ENCODE peak calls at places on chromosomes 6 and 20, in four cellular contexts. R is A549, Q is colonic mucosa, H is iPS DF 6.9. M is an unnamed sample.

GRCh38 chr6:91276315-91276714 is 689.4 kb upstream of the MAP3K7 start:
- DNase-seq in R (peak; percentile 9), Q (no peak), H (no peak), M (no peak)

GRCh38 chr6:19472850-19473249 is 364.3 kb upstream of the ID4 start:
- DNase-seq in R (no peak), Q (no peak), H (peak; percentile 9), M (no peak)

GRCh38 chr6:16684896-16685554 is 76.2 kb downstream of the ATXN1 start:
- DNase-seq in R (peak; percentile 55), Q (no peak), H (no peak), M (no peak)

GRCh38 chr6:16060039-16060438 is 68.8 kb upstream of the MYLIP start:
- DNase-seq in R (no peak), Q (no peak), H (no peak), M (no peak)

GRCh38 chr6:33007831-33008395 is 1.5 kb downstream of the HLA-DOA start:
- DNase-seq in R (no peak), Q (no peak), H (no peak), M (no peak)

GRCh38 chr20:46557231-46557956 is 6.9 kb upstream of the OCSTAMP start:
- DNase-seq in R (no peak), Q (no peak), H (no peak), M (no peak)

GRCh38 chr6:44235891-44236516 is 10.9 kb upstream of the HSP90AB1 start:
- DNase-seq in R (no peak), Q (no peak), H (no peak), M (peak; percentile 58)

GRCh38 chr6:108113557-108114519 is 39.3 kb upstream of the OSTM1 start:
- DNase-seq in R (peak; percentile 34), Q (no peak), H (no peak), M (no peak)

GRCh38 chr6:33198853-33199436 is 1.5 kb downstream of the RXRB start:
- DNase-seq in R (no peak), Q (no peak), H (no peak), M (no peak)

GRCh38 chr20:59825944-59826759 is 107.3 kb downstream of the SYCP2 start:
- DNase-seq in R (no peak), Q (peak; percentile 77), H (no peak), M (peak; percentile 41)

GRCh38 chr20:59153355-59153681 is 10.3 kb upstream of the ZNF831 start:
- DNase-seq in R (no peak), Q (no peak), H (no peak), M (peak; percentile 85)

GRCh38 chr6:131372535-131372934 is 200.5 kb upstream of the ARG1 start:
- DNase-seq in R (no peak), Q (no peak), H (no peak), M (no peak)

GRCh38 chr6:142356271-142356938 is 54.6 kb downstream of the ADGRG6 start:
- DNase-seq in R (peak; percentile 29), Q (no peak), H (no peak), M (no peak)

GRCh38 chr6:144064402-144064830 is 31.0 kb downstream of the SF3B5 start:
- DNase-seq in R (no peak), Q (peak; percentile 58), H (no peak), M (peak; percentile 75)

GRCh38 chr20:32674362-32674789 is 635 bp upstream of the C20orf203 start:
- DNase-seq in R (peak; percentile 66), Q (peak; percentile 66), H (no peak), M (peak; percentile 54)

GRCh38 chr20:18388860-18389259 is 78.0 kb downstream of the DZANK1 start:
- DNase-seq in R (peak; percentile 45), Q (no peak), H (no peak), M (no peak)

GRCh38 chr6:133466666-133467065 is 225.5 kb downstream of the EYA4 start:
- DNase-seq in R (no peak), Q (no peak), H (no peak), M (no peak)

GRCh38 chr6:155038104-155038503 is 43.0 kb downstream of the TIAM2 start:
- DNase-seq in R (no peak), Q (no peak), H (no peak), M (no peak)

GRCh38 chr6:168127384-168127868 is 48.4 kb upstream of the FRMD1 start:
- DNase-seq in R (no peak), Q (peak; percentile 13), H (no peak), M (no peak)

GRCh38 chr6:34146801-34147592 is 1.1 kb upstream of the GRM4 start:
- DNase-seq in R (no peak), Q (no peak), H (no peak), M (no peak)

GRCh38 chr20:5880326-5880725 is 70.0 kb downstream of the TRMT6 start:
- DNase-seq in R (no peak), Q (no peak), H (no peak), M (no peak)

GRCh38 chr6:2132416-2132815 is 113.0 kb downstream of the GMDS start:
- DNase-seq in R (no peak), Q (no peak), H (no peak), M (no peak)

GRCh38 chr20:325889-326644 is 715 bp downstream of the SOX12 start:
- DNase-seq in R (peak; percentile 77), Q (peak; percentile 61), H (no peak), M (peak; percentile 61)

GRCh38 chr6:125251516-125252229 is 50.1 kb downstream of the HDDC2 start:
- DNase-seq in R (no peak), Q (no peak), H (no peak), M (no peak)

GRCh38 chr20:1809121-1809520 is 86.1 kb upstream of the SIRPA start:
- DNase-seq in R (peak; percentile 81), Q (no peak), H (no peak), M (no peak)

GRCh38 chr20:61901421-61902212 is 164.1 kb downstream of the TAF4 start:
- DNase-seq in R (no peak), Q (no peak), H (no peak), M (no peak)

GRCh38 chr20:18032977-18033892 is 24.5 kb downstream of the OVOL2 start:
- DNase-seq in R (no peak), Q (peak; percentile 85), H (no peak), M (no peak)

GRCh38 chr6:147554281-147554680 is 45.8 kb downstream of the SAMD5 start:
- DNase-seq in R (no peak), Q (no peak), H (no peak), M (no peak)

GRCh38 chr6:40036186-40036585 is 101.9 kb upstream of the MOCS1 start:
- DNase-seq in R (no peak), Q (no peak), H (no peak), M (no peak)

GRCh38 chr6:25476126-25476525 is 175.9 kb upstream of the SCGN start:
- DNase-seq in R (no peak), Q (no peak), H (no peak), M (no peak)

GRCh38 chr6:28281288-28282064 is at the start of gene PGBD1:
- DNase-seq in R (peak; percentile 83), Q (peak; percentile 59), H (peak; percentile 60), M (peak; percentile 57)

GRCh38 chr6:32329141-32329540 is 42.6 kb downstream of the TSBP1 start:
- DNase-seq in R (no peak), Q (no peak), H (no peak), M (no peak)

GRCh38 chr6:161029195-161029809 is 37.7 kb downstream of the MAP3K4 start:
- DNase-seq in R (no peak), Q (no peak), H (no peak), M (no peak)

GRCh38 chr20:58014628-58015315 is 213.7 kb downstream of the ANKRD60 start:
- DNase-seq in R (peak; percentile 89), Q (no peak), H (no peak), M (peak; percentile 16)

GRCh38 chr6:157990321-157991066 is 8.8 kb downstream of the SYNJ2 start:
- DNase-seq in R (no peak), Q (no peak), H (no peak), M (no peak)

GRCh38 chr6:5331860-5332442 is 70.6 kb downstream of the FARS2 start:
- DNase-seq in R (no peak), Q (no peak), H (no peak), M (no peak)
- H3K4me3 ChIP-seq in R (no peak overlapping the region), Q (no peak overlapping the region), H (no peak overlapping the region), M (no peak overlapping the region)

GRCh38 chr20:23086931-23087411 is 847 bp upstream of the CD93 start:
- DNase-seq in R (no peak), Q (no peak), H (no peak), M (peak; percentile 69)
- H3K27ac ChIP-seq in R (no peak overlapping the region), Q (peak overlapping the region; percentile 61), H (no peak overlapping the region), M (peak overlapping the region; percentile 65)

GRCh38 chr6:137870744-137871247 is 3.7 kb downstream of the TNFAIP3 start:
- DNase-seq in R (no peak), Q (no peak), H (no peak), M (no peak)

GRCh38 chr6:137870286-137870685 is 3.2 kb downstream of the TNFAIP3 start:
- DNase-seq in R (no peak), Q (no peak), H (no peak), M (no peak)

GRCh38 chr6:137869781-137870180 is 2.7 kb downstream of the TNFAIP3 start:
- DNase-seq in R (no peak), Q (no peak), H (no peak), M (no peak)

GRCh38 chr6:137872071-137872470 is 5.0 kb downstream of the TNFAIP3 start:
- DNase-seq in R (no peak), Q (no peak), H (no peak), M (no peak)

DNA sequence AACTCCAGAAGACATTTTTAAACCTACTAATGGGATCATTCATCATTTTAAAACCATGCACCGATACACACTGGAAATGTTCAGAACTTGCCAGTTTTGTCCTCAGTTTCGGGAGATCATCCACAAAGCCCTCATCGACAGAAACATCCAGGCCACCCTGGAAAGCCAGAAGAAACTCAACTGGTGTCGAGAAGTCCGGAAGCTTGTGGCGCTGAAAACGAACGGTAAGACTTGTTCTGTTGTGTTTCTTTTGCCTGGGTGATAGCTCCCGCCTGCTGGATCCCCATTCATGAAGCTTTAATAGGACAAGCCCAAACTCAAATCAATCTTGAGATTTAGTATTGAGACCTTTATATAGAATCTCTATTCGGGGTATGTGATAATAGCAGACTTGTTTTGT is 4.2 kb downstream of the TNFAIP3 start:
- DNase-seq in R (no peak), Q (no peak), H (no peak), M (no peak)
- H3K4me3 ChIP-seq in R (no peak overlapping the region), Q (no peak overlapping the region), H (no peak overlapping the region), M (peak overlapping the region; percentile 26)

GRCh38 chr20:33948480-33948879 is 45.2 kb upstream of the RALY start:
- DNase-seq in R (peak; percentile 13), Q (no peak), H (no peak), M (no peak)

GRCh38 chr20:33944914-33945313 is 48.8 kb upstream of the RALY start:
- DNase-seq in R (no peak), Q (no peak), H (no peak), M (no peak)

GRCh38 chr20:33951171-33951570 is 42.5 kb upstream of the RALY start:
- DNase-seq in R (no peak), Q (no peak), H (no peak), M (no peak)

GRCh38 chr20:33945391-33946079 is 48.2 kb upstream of the RALY start:
- DNase-seq in R (peak; percentile 11), Q (no peak), H (no peak), M (no peak)

DNA sequence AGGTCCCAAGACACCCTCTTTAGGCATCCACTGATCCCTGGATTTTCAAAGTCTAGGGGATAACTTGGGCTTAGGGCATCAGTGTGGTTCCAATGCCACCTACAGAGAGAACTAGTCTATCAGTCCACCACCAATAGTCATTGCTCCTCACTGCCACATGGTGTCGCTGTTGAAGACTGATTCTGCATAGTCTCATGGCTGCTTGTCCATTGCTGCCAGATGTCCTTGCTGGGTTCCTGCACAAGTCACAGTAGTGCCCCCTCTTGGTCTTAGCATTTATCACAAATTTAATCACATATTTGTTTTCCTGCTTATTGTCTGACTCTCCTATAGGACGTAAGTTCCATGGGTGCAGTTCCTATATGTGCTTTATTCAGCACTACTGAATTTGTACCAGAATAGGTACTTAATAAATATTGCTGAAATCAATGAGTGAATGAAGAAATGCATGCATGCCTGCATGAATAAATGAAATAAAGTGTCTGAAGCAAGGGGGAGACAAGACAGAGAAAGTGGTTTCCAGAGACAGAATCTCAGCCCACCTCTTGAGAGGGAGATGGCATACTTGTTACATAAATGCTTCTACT is 45.9 kb upstream of the RALY start:
- DNase-seq in R (peak; percentile 88), Q (peak; percentile 39), H (peak; percentile 97), M (no peak)
- H3K27ac ChIP-seq in R (no peak overlapping the region), Q (no peak overlapping the region), H (no peak overlapping the region), M (no peak overlapping the region)